ENCODE peak calls at places on chromosomes 13 and 19, in five cellular contexts. E is central memory CD8-positive, alpha-beta T cell; W is psoas muscle; D is progenitor cell of endocrine pancreas; M is GM04504. O is an unnamed sample.

GRCh38 chr13:50608357-50608756 is 235.1 kb downstream of the DLEU7 start:
- DNase-seq in E (no peak), D (no peak), W (no peak), M (no peak), O (no peak)

GRCh38 chr19:51331193-51331592 is 10.7 kb downstream of the VSIG10L start:
- DNase-seq in E (no peak), W (no peak), D (no peak), M (no peak), O (no peak)

GRCh38 chr19:14459703-14460102 is 15.5 kb downstream of the PTGER1 start:
- DNase-seq in M (no peak), E (peak), W (no peak), D (no peak), O (no peak)

GRCh38 chr19:305240-306150 is 14.3 kb upstream of the PLPP2 start:
- DNase-seq in W (peak), E (no peak), D (no peak), M (no peak), O (no peak)

GRCh38 chr13:60016229-60016628 is 147.5 kb downstream of the DIAPH3 start:
- DNase-seq in D (no peak), W (no peak), M (no peak), E (no peak), O (no peak)

GRCh38 chr13:28478127-28478526 is 16.8 kb downstream of the FLT1 start:
- DNase-seq in E (no peak), D (no peak), M (no peak), W (no peak), O (no peak)

GRCh38 chr13:112905619-112905989 is 63.4 kb upstream of the MCF2L start:
- DNase-seq in M (no peak), W (no peak), E (no peak), D (no peak), O (no peak)

GRCh38 chr19:21256722-21257121 is 72.5 kb downstream of the ZNF708 start:
- DNase-seq in W (no peak), D (no peak), M (no peak), E (no peak), O (no peak)

GRCh38 chr13:33711441-33711840 is 106.5 kb upstream of the RFC3 start:
- DNase-seq in W (no peak), D (no peak), E (no peak), M (no peak), O (no peak)

GRCh38 chr13:96091164-96091931 is 1.4 kb downstream of the HS6ST3 start:
- DNase-seq in M (no peak), W (no peak), D (peak), E (no peak), O (peak)

GRCh38 chr19:18697680-18698079 is 14.2 kb downstream of the CRTC1 start:
- DNase-seq in D (no peak), E (no peak), W (no peak), M (no peak), O (no peak)

GRCh38 chr19:36421749-36422481 is 3.5 kb upstream of the ZFP82 start:
- DNase-seq in E (no peak), D (no peak), M (no peak), W (no peak), O (no peak)

GRCh38 chr19:16619456-16619855 is 8.5 kb downstream of the MED26 start:
- DNase-seq in D (no peak), W (peak), M (no peak), E (no peak), O (peak)